ENCODE peak calls at places on chromosomes 11 and 22, in five cellular contexts. W, K, B, F and X are unnamed samples.

GRCh38 chr11:120630100-120630499 is 118.6 kb downstream of the GRIK4 start:
- DNase-seq in W (no peak), K (no peak), B (no peak), F (no peak), X (no peak)

GRCh38 chr11:110433393-110434333 is 3.9 kb downstream of the FDX1 start:
- DNase-seq in W (no peak), K (no peak), B (no peak), F (no peak), X (no peak)

GRCh38 chr22:43385770-43386641 is 25.8 kb upstream of the MPPED1 start:
- DNase-seq in W (peak), K (peak), B (peak), F (peak), X (peak)

GRCh38 chr11:75577198-75577597 is 15.1 kb downstream of the SERPINH1 start:
- DNase-seq in W (no peak), K (no peak), B (no peak), F (peak), X (peak)

GRCh38 chr11:88357323-88358039 is 19.9 kb upstream of the CTSC start:
- DNase-seq in W (no peak), K (no peak), B (no peak), F (no peak), X (no peak)

GRCh38 chr11:57434640-57435546 is 8.0 kb upstream of the SLC43A3 start:
- DNase-seq in W (no peak), K (no peak), B (no peak), F (no peak), X (no peak)

GRCh38 chr11:38950882-38951281 is 2352.8 kb upstream of the RAG2 start:
- DNase-seq in W (no peak), K (no peak), B (no peak), F (no peak), X (no peak)

GRCh38 chr22:42281706-42282251 is 11.3 kb upstream of the TCF20 start:
- DNase-seq in W (no peak), K (no peak), B (no peak), F (peak), X (peak)

GRCh38 chr11:133718238-133718637 is 127.1 kb downstream of the SPATA19 start:
- DNase-seq in W (no peak), K (no peak), B (no peak), F (no peak), X (no peak)

GRCh38 chr11:47350315-47350714 is 2.2 kb downstream of the MYBPC3 start:
- DNase-seq in W (no peak), K (no peak), B (no peak), F (no peak), X (no peak)

GRCh38 chr11:65643971-65644370 is 6.1 kb downstream of the SIPA1 start:
- DNase-seq in W (no peak), K (no peak), B (no peak), F (no peak), X (no peak)

GRCh38 chr11:117189941-117190544 is 9.1 kb upstream of the TAGLN start:
- DNase-seq in W (no peak), K (no peak), B (no peak), F (no peak), X (peak)

GRCh38 chr11:104830080-104830479 is 68.2 kb downstream of the CASP12 start:
- DNase-seq in W (no peak), K (no peak), B (no peak), F (no peak), X (no peak)

GRCh38 chr11:118635237-118635591 is 27.8 kb downstream of the PHLDB1 start:
- DNase-seq in W (no peak), K (no peak), B (no peak), F (no peak), X (no peak)

GRCh38 chr11:2767751-2768150 is 68.0 kb upstream of the KCNQ1OT1 start:
- DNase-seq in W (no peak), K (no peak), B (no peak), F (no peak), X (no peak)